ENCODE peak calls at places on chromosomes 12 and 14, in five cellular contexts. S is body of pancreas; G is right lobe of liver; N is breast epithelium; X is CD4-positive, CD25-positive, alpha-beta regulatory T cell. Q is an unnamed sample.

GRCh38 chr14:95828649-95829265 is 47.9 kb upstream of the TUNAR start:
- DNase-seq in N (no peak), X (no peak), S (no peak), G (no peak), Q (no peak)

GRCh38 chr14:61346793-61347192 is 25.4 kb downstream of the PRKCH start:
- DNase-seq in X (no peak), S (no peak), G (no peak), N (no peak), Q (no peak)

GRCh38 chr14:52064174-52064573 is 4.7 kb downstream of the NID2 start:
- DNase-seq in X (no peak), S (no peak), G (no peak), N (no peak), Q (no peak)

GRCh38 chr12:122886851-122887816 is 8.8 kb downstream of the VPS37B start:
- DNase-seq in X (no peak), G (no peak), N (no peak), S (peak; percentile 65), Q (no peak)

GRCh38 chr12:38544357-38545066 is 227.9 kb downstream of the ALG10B start:
- DNase-seq in N (no peak), S (no peak), G (no peak), X (no peak), Q (no peak)

GRCh38 chr12:100908501-100908900 is 113.9 kb downstream of the ANO4 start:
- DNase-seq in G (no peak), X (no peak), N (no peak), S (no peak), Q (no peak)

GRCh38 chr12:103881261-103881660 is 40.2 kb upstream of the NT5DC3 start:
- DNase-seq in N (no peak), G (no peak), X (no peak), S (no peak), Q (no peak)

GRCh38 chr14:63078606-63079005 is 33.3 kb upstream of the KCNH5 start:
- DNase-seq in S (no peak), N (no peak), G (no peak), X (no peak), Q (no peak)

GRCh38 chr12:76047060-76047459 is 15.5 kb upstream of the PHLDA1 start:
- DNase-seq in X (no peak), N (no peak), G (no peak), S (no peak), Q (no peak)

GRCh38 chr12:105674871-105675699 is 344.6 kb downstream of the C12orf75 start:
- DNase-seq in G (no peak), N (no peak), S (no peak), X (no peak), Q (peak; percentile 27)

GRCh38 chr12:100043657-100044056 is 58.9 kb upstream of the ANKS1B start:
- DNase-seq in X (no peak), N (no peak), S (no peak), G (no peak), Q (no peak)

GRCh38 chr12:15919491-15919890 is 8.4 kb downstream of the DERA start:
- DNase-seq in S (no peak), N (no peak), G (no peak), X (no peak), Q (no peak)

GRCh38 chr14:76644875-76645518 is 116.3 kb upstream of the VASH1 start:
- DNase-seq in G (no peak), X (no peak), N (no peak), S (peak; percentile 13), Q (peak; percentile 17)

GRCh38 chr14:74886001-74886400 is 4.3 kb downstream of the DLST start:
- DNase-seq in G (no peak), X (no peak), S (no peak), N (no peak), Q (no peak)

GRCh38 chr12:67394600-67394999 is 125.4 kb downstream of the CAND1 start:
- DNase-seq in S (peak; percentile 65), N (peak; percentile 84), X (no peak), G (no peak), Q (no peak)

GRCh38 chr14:54790092-54790491 is 112.5 kb downstream of the GCH1 start:
- DNase-seq in X (no peak), G (no peak), S (no peak), N (no peak), Q (no peak)

GRCh38 chr12:109588461-109589239 is 15.1 kb downstream of the MVK start:
- DNase-seq in X (no peak), N (no peak), G (peak; percentile 91), S (no peak), Q (no peak)

GRCh38 chr14:95064256-95064655 is 93.1 kb downstream of the DICER1 start:
- DNase-seq in N (no peak), G (no peak), X (no peak), S (no peak), Q (no peak)

GRCh38 chr14:30444451-30444850 is 114.5 kb upstream of the G2E3 start:
- DNase-seq in S (no peak), N (no peak), G (no peak), X (no peak), Q (no peak)

GRCh38 chr12:68951652-68952051 is 18.7 kb upstream of the CPM start:
- DNase-seq in N (no peak), G (peak; percentile 52), X (no peak), S (peak; percentile 57), Q (no peak)

GRCh38 chr14:58747181-58747580 is 109.4 kb downstream of the DACT1 start:
- DNase-seq in N (peak; percentile 49), G (peak; percentile 55), X (no peak), S (peak; percentile 79), Q (peak; percentile 86)

GRCh38 chr12:122991623-122992275 is 11.3 kb downstream of the ARL6IP4 start:
- DNase-seq in G (no peak), X (no peak), S (no peak), N (no peak), Q (no peak)

GRCh38 chr12:29216266-29216665 is 67.2 kb downstream of the FAR2 start:
- DNase-seq in G (no peak), N (no peak), X (no peak), S (no peak), Q (no peak)

GRCh38 chr12:13504074-13504473 is 307.5 kb downstream of the EMP1 start:
- DNase-seq in G (no peak), X (no peak), N (no peak), S (no peak), Q (no peak)

GRCh38 chr12:25089738-25090137 is 105.2 kb downstream of the DNAI7 start:
- DNase-seq in S (peak; percentile 55), X (no peak), G (no peak), N (no peak), Q (no peak)

GRCh38 chr14:63840981-63841380 is 11.8 kb upstream of the SYNE2 start:
- DNase-seq in X (peak; percentile 55), N (no peak), S (no peak), G (no peak), Q (no peak)

GRCh38 chr12:109741970-109742372 is 28.3 kb downstream of the FAM222A start:
- DNase-seq in N (no peak), S (peak; percentile 2), X (no peak), G (peak; percentile 58), Q (no peak)

GRCh38 chr12:90871697-90872096 is 83.3 kb downstream of the CCER1 start:
- DNase-seq in G (no peak), N (no peak), S (no peak), X (no peak), Q (no peak)

GRCh38 chr12:70853326-70853725 is 67.2 kb downstream of the PTPRR start:
- DNase-seq in N (peak; percentile 17), G (no peak), S (peak; percentile 49), X (no peak), Q (no peak)

DNA sequence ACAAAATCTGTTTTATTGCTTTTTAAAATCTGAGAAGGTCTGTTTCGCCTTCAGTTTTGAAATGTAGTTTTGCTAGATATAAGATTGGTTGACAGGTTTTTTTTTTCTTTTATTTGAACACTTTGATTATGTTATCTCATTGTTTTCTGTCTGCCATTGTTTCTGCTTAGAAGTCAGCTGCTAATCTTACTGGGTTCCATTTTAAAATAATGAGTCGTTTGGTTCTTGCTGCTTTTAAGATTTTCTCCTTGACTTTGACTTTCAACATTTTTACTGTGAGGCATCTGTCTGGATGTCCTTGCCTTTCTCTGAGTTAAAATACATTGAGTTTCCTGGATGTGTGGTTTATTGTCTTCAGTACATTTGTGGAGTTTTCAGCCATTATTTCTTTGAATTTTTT is 56.7 kb downstream of the ADIPOR2 start:
- DNase-seq in X (no peak), N (no peak), G (no peak), S (no peak), Q (no peak)
- H3K27ac ChIP-seq in X (no peak overlapping the region), N (no peak overlapping the region), G (no peak overlapping the region), S (no peak overlapping the region), Q (no peak overlapping the region)

GRCh38 chr12:108369736-108370396 is 30.8 kb upstream of the CMKLR1 start:
- DNase-seq in N (no peak), X (no peak), S (no peak), G (no peak), Q (no peak)
- H3K27me3 ChIP-seq in N (no peaks in the 10 kb centered on the region), X (no peaks in the 10 kb centered on the region), S (no peaks in the 10 kb centered on the region), G (no peaks in the 10 kb centered on the region), Q (no peaks in the 10 kb centered on the region)

GRCh38 chr14:81301371-81301770 is 80.6 kb upstream of the GTF2A1 start:
- DNase-seq in S (no peak), G (no peak), N (no peak), X (no peak), Q (no peak)

GRCh38 chr14:81298911-81299310 is 78.2 kb upstream of the GTF2A1 start:
- DNase-seq in G (no peak), S (no peak), X (no peak), N (no peak), Q (no peak)

GRCh38 chr14:81301813-81302212 is 81.1 kb upstream of the GTF2A1 start:
- DNase-seq in N (no peak), G (no peak), X (no peak), S (no peak), Q (no peak)

GRCh38 chr14:81298122-81298521 is 77.4 kb upstream of the GTF2A1 start:
- DNase-seq in N (no peak), X (no peak), S (no peak), G (no peak), Q (no peak)

DNA sequence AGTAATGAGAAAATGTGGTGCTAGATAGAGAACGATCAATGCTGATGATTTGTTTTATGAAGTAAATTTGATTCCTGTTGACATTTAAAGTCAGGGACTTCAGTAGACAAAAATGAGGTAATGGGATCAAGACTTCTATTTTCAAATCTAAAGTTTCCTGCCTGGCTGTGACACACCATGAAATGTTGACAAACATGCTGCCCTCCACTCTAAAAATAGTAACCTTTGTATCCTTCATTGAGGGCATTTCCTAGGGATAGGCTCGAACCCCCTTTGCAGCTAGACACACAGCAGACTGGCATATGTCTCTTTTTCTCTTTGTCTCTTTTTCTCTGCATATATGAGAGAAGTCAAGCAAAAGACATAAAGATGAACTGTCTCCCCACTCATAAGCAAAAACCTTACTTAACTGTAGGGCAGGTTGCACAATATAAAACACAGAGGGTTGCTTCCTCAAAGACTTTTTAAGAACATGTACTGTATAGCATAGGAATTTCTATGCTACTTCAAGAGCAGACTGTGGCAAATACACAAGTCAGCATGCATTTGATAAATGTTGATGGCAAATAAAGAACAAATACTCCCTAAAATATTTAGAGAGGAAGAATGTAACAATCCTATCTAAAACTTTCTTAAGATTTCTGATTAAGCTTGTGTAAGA is 75.6 kb upstream of the GTF2A1 start:
- DNase-seq in G (no peak), X (no peak), N (no peak), S (no peak), Q (no peak)
- H3K27ac ChIP-seq in G (no peak overlapping the region), X (no peak overlapping the region), N (no peak overlapping the region), S (no peak overlapping the region), Q (no peak overlapping the region)

DNA sequence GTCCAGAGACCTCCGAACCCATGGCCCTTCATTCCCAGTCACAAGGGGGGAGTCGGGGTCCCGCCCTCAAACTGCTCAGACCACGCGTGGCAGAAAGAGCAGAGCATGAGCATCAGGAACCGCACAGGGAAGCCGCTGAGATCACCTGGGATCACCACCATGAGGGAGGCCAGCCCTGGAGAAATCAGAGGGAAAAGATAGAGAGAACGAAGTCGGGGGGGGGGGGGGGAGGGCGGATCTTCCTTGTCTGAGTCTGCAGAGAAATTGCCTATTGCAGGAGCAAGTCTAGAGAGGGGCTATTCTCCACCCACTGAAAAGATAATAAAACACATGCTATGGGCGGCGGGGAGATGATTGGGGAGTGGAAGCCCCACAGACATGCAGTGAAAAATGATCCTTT is 884 bp upstream of the TMEM132C start:
- DNase-seq in X (no peak), G (no peak), N (no peak), S (no peak), Q (no peak)
- H3K27me3 ChIP-seq in X (peaks cover 2% of the 10 kb centered on the region), G (peaks cover 9% of the 10 kb centered on the region), N (peaks cover 46% of the 10 kb centered on the region), S (peaks cover 15% of the 10 kb centered on the region), Q (no peaks in the 10 kb centered on the region)